ENCODE peak calls at places on chromosomes 7 and 10, in six cellular contexts. F is Calu3; V is IMR-90; N is activated CD4-positive, alpha-beta T cell treated with anti-CD3 and anti-CD28 coated beads for 24 hours; U is cardiac muscle cell; L is fibroblast of mammary gland. R is an unnamed sample.
A peak's percentile ranks its signal among the peaks of the same experiment; 100 is the strongest.

GRCh38 chr10:30431435-30431911 is 2.5 kb upstream of the MAP3K8 start:
- DNase-seq in F (peak; percentile 51), V (no peak), N (no peak), L (peak; percentile 49), U (no peak), R (no peak)

GRCh38 chr7:150879345-150879744 is 27.0 kb downstream of the AOC1 start:
- DNase-seq in N (no peak), U (peak; percentile 34), L (peak; percentile 43), F (no peak), V (no peak), R (no peak)

GRCh38 chr7:116341222-116341907 is 131.0 kb downstream of the TES start:
- DNase-seq in U (peak; percentile 24), F (no peak), L (no peak), V (no peak), N (no peak), R (no peak)

GRCh38 chr7:33841658-33842057 is 63.7 kb upstream of the BMPER start:
- DNase-seq in L (peak; percentile 83), U (peak; percentile 36), F (no peak), V (peak; percentile 25), N (no peak), R (no peak)

GRCh38 chr7:23863209-23863798 is 153.3 kb downstream of the STK31 start:
- DNase-seq in V (peak; percentile 17), L (peak; percentile 52), U (peak; percentile 56), F (peak; percentile 36), N (no peak), R (no peak)

GRCh38 chr7:130207642-130208041 is at the start of gene SSMEM1:
- DNase-seq in U (peak; percentile 53), V (peak; percentile 84), F (no peak), L (peak; percentile 85), N (no peak), R (no peak)

GRCh38 chr7:85178531-85179298 is 8.1 kb downstream of the SEMA3D start:
- DNase-seq in N (no peak), U (no peak), V (no peak), F (no peak), L (peak; percentile 8), R (no peak)

GRCh38 chr10:48199580-48200377 is 74.7 kb downstream of the FRMPD2 start:
- DNase-seq in U (peak; percentile 92), F (no peak), V (peak; percentile 63), L (peak; percentile 96), N (no peak), R (no peak)

GRCh38 chr7:4132221-4132620 is 549.9 kb upstream of the FOXK1 start:
- DNase-seq in V (no peak), F (no peak), N (no peak), U (no peak), L (no peak), R (no peak)

GRCh38 chr7:141744131-141744530 is 6.0 kb downstream of the SSBP1 start:
- DNase-seq in L (peak; percentile 12), U (no peak), N (no peak), V (peak; percentile 6), F (no peak), R (no peak)

GRCh38 chr7:69076566-69076965 is 521.7 kb upstream of the AUTS2 start:
- DNase-seq in N (no peak), F (no peak), V (no peak), U (no peak), L (no peak), R (no peak)

GRCh38 chr10:17109475-17110207 is 20.0 kb downstream of the CUBN start:
- DNase-seq in U (peak; percentile 36), V (peak; percentile 85), F (no peak), N (no peak), L (peak; percentile 93), R (no peak)

GRCh38 chr7:33623267-33623666 is 282.1 kb upstream of the BMPER start:
- DNase-seq in U (peak; percentile 23), L (peak; percentile 6), N (no peak), V (peak; percentile 19), F (no peak), R (no peak)

GRCh38 chr10:86486856-86487255 is 34.7 kb downstream of the WAPL start:
- DNase-seq in V (no peak), F (no peak), U (no peak), N (no peak), L (no peak), R (no peak)

GRCh38 chr7:27875832-27876231 is 135.9 kb downstream of the TAX1BP1 start:
- DNase-seq in U (no peak), N (no peak), F (no peak), V (no peak), L (no peak), R (no peak)

R was measured in stimulated activated CD4-positive, alpha-beta T cell treated with anti-CD3 and anti-CD28 coated beads, Interleukin-2, amount 100 ng/mL, for 48 hours.